ENCODE peak calls at places on chromosome 1, in four cellular contexts. One of them, this sample, is unnamed.

GRCh38 chr1:155064813-155065436 is 1.4 kb downstream of the EFNA4 start:
- DNase-seq in prostate gland: no peak
- DNase-seq in GM06990: no peak
- DNase-seq in omental fat pad: no peak
- DNase-seq in this sample: no peak

GRCh38 chr1:22339237-22339636 is 112.4 kb upstream of the ZBTB40 start:
- DNase-seq in omental fat pad: no peak
- DNase-seq in prostate gland: no peak
- DNase-seq in GM06990: no peak
- DNase-seq in this sample: no peak

GRCh38 chr1:55071477-55071876 is 32.1 kb downstream of the PCSK9 start:
- DNase-seq in prostate gland: no peak
- DNase-seq in GM06990: no peak
- DNase-seq in omental fat pad: no peak
- DNase-seq in this sample: no peak

GRCh38 chr1:221939598-221939997 is 197.7 kb upstream of the DUSP10 start:
- DNase-seq in prostate gland: no peak
- DNase-seq in omental fat pad: no peak
- DNase-seq in GM06990: peak
- DNase-seq in this sample: no peak

GRCh38 chr1:76491737-76492136 is 375.5 kb upstream of the ST6GALNAC5 start:
- DNase-seq in omental fat pad: no peak
- DNase-seq in GM06990: no peak
- DNase-seq in prostate gland: no peak
- DNase-seq in this sample: no peak

GRCh38 chr1:43251024-43251423 is 18.8 kb upstream of the TMEM125 start:
- DNase-seq in prostate gland: no peak
- DNase-seq in GM06990: no peak
- DNase-seq in omental fat pad: no peak
- DNase-seq in this sample: no peak

GRCh38 chr1:210340311-210340710 is 11.6 kb downstream of the HHAT start:
- DNase-seq in prostate gland: no peak
- DNase-seq in omental fat pad: no peak
- DNase-seq in GM06990: no peak
- DNase-seq in this sample: no peak

GRCh38 chr1:14067686-14068085 is 367.7 kb downstream of the PRDM2 start:
- DNase-seq in prostate gland: no peak
- DNase-seq in omental fat pad: no peak
- DNase-seq in GM06990: no peak
- DNase-seq in this sample: no peak

GRCh38 chr1:183096889-183097288 is 73.7 kb downstream of the LAMC1 start:
- DNase-seq in prostate gland: no peak
- DNase-seq in GM06990: no peak
- DNase-seq in omental fat pad: no peak
- DNase-seq in this sample: no peak

GRCh38 chr1:164765557-164765956 is 206.6 kb downstream of the PBX1 start:
- DNase-seq in GM06990: no peak
- DNase-seq in omental fat pad: no peak
- DNase-seq in prostate gland: no peak
- DNase-seq in this sample: no peak

GRCh38 chr1:206469933-206470691 is at the start of gene IKBKE:
- DNase-seq in omental fat pad: no peak
- DNase-seq in GM06990: peak
- DNase-seq in prostate gland: peak
- DNase-seq in this sample: no peak

GRCh38 chr1:181985281-181985680 is 76.2 kb downstream of the ZNF648 start:
- DNase-seq in prostate gland: no peak
- DNase-seq in omental fat pad: no peak
- DNase-seq in GM06990: no peak
- DNase-seq in this sample: no peak

GRCh38 chr1:89719502-89720306 is 86.8 kb downstream of the LRRC8C start:
- DNase-seq in omental fat pad: no peak
- DNase-seq in GM06990: peak
- DNase-seq in prostate gland: no peak
- DNase-seq in this sample: no peak

GRCh38 chr1:193634470-193634869 is 448.1 kb upstream of the B3GALT2 start:
- DNase-seq in GM06990: no peak
- DNase-seq in omental fat pad: no peak
- DNase-seq in prostate gland: no peak
- DNase-seq in this sample: no peak

GRCh38 chr1:145879775-145880174 is 5.9 kb downstream of the ANKRD35 start:
- DNase-seq in GM06990: no peak
- DNase-seq in prostate gland: no peak
- DNase-seq in omental fat pad: no peak
- DNase-seq in this sample: no peak

GRCh38 chr1:89781494-89782126 is 39.2 kb upstream of the LRRC8D start:
- DNase-seq in GM06990: peak
- DNase-seq in prostate gland: no peak
- DNase-seq in omental fat pad: no peak
- DNase-seq in this sample: no peak

GRCh38 chr1:5994713-5995621 is 2.7 kb upstream of the NPHP4 start:
- DNase-seq in GM06990: peak
- DNase-seq in omental fat pad: no peak
- DNase-seq in prostate gland: no peak
- DNase-seq in this sample: no peak

GRCh38 chr1:119327066-119327435 is 41.5 kb upstream of the HAO2 start:
- DNase-seq in prostate gland: no peak
- DNase-seq in GM06990: peak
- DNase-seq in omental fat pad: no peak
- DNase-seq in this sample: no peak

GRCh38 chr1:41598325-41598724 is 113.8 kb upstream of the EDN2 start:
- DNase-seq in omental fat pad: no peak
- DNase-seq in GM06990: no peak
- DNase-seq in prostate gland: no peak
- DNase-seq in this sample: no peak

GRCh38 chr1:245332513-245332912 is 177.7 kb downstream of the KIF26B start:
- DNase-seq in omental fat pad: no peak
- DNase-seq in prostate gland: no peak
- DNase-seq in GM06990: no peak
- DNase-seq in this sample: no peak

GRCh38 chr1:201666645-201667044 is 127.7 kb downstream of the NAV1 start:
- DNase-seq in GM06990: no peak
- DNase-seq in prostate gland: no peak
- DNase-seq in omental fat pad: no peak
- DNase-seq in this sample: no peak

GRCh38 chr1:53752281-53752680 is 13.3 kb upstream of the GLIS1 start:
- DNase-seq in GM06990: no peak
- DNase-seq in prostate gland: no peak
- DNase-seq in omental fat pad: no peak
- DNase-seq in this sample: no peak

GRCh38 chr1:202462342-202463076 is 114.0 kb downstream of the PPP1R12B start:
- DNase-seq in prostate gland: peak
- DNase-seq in GM06990: no peak
- DNase-seq in omental fat pad: no peak
- DNase-seq in this sample: no peak

GRCh38 chr1:67589519-67590233 is 95.3 kb upstream of the GADD45A start:
- DNase-seq in prostate gland: no peak
- DNase-seq in omental fat pad: no peak
- DNase-seq in GM06990: no peak
- DNase-seq in this sample: no peak

GRCh38 chr1:10625554-10625953 is 150.8 kb downstream of the PEX14 start:
- DNase-seq in GM06990: no peak
- DNase-seq in prostate gland: no peak
- DNase-seq in omental fat pad: no peak
- DNase-seq in this sample: no peak

GRCh38 chr1:118921994-118922393 is 66.1 kb downstream of the TBX15 start:
- DNase-seq in omental fat pad: no peak
- DNase-seq in GM06990: no peak
- DNase-seq in prostate gland: no peak
- DNase-seq in this sample: no peak

GRCh38 chr1:84379128-84379527 is 19.2 kb upstream of the DNASE2B start:
- DNase-seq in omental fat pad: no peak
- DNase-seq in prostate gland: no peak
- DNase-seq in GM06990: no peak
- DNase-seq in this sample: no peak

GRCh38 chr1:224617410-224618361 is 1.6 kb downstream of the CNIH3 start:
- DNase-seq in prostate gland: no peak
- DNase-seq in GM06990: no peak
- DNase-seq in omental fat pad: no peak
- DNase-seq in this sample: no peak

GRCh38 chr1:227885135-227885647 is 62.5 kb downstream of the WNT9A start:
- DNase-seq in prostate gland: no peak
- DNase-seq in omental fat pad: peak
- DNase-seq in GM06990: no peak
- DNase-seq in this sample: peak

GRCh38 chr1:10529772-10530171 is 55.0 kb downstream of the PEX14 start:
- DNase-seq in GM06990: no peak
- DNase-seq in prostate gland: no peak
- DNase-seq in omental fat pad: no peak
- DNase-seq in this sample: no peak

GRCh38 chr1:227902641-227902990 is 45.1 kb downstream of the WNT9A start:
- DNase-seq in GM06990: no peak
- DNase-seq in omental fat pad: no peak
- DNase-seq in prostate gland: no peak
- DNase-seq in this sample: no peak

GRCh38 chr1:96049759-96050409 is 671.7 kb upstream of the PTBP2 start:
- DNase-seq in GM06990: no peak
- DNase-seq in prostate gland: no peak
- DNase-seq in omental fat pad: no peak
- DNase-seq in this sample: no peak

GRCh38 chr1:182666736-182667135 is 17.7 kb downstream of the RGS8 start:
- DNase-seq in omental fat pad: no peak
- DNase-seq in GM06990: no peak
- DNase-seq in prostate gland: no peak
- DNase-seq in this sample: no peak

GRCh38 chr1:205588691-205589445 is 42.9 kb downstream of the ELK4 start:
- DNase-seq in GM06990: no peak
- DNase-seq in prostate gland: no peak
- DNase-seq in omental fat pad: no peak
- DNase-seq in this sample: peak

GRCh38 chr1:1013922-1014617 is 773 bp downstream of the ISG15 start:
- DNase-seq in omental fat pad: no peak
- DNase-seq in prostate gland: no peak
- DNase-seq in GM06990: no peak
- DNase-seq in this sample: no peak

DNA sequence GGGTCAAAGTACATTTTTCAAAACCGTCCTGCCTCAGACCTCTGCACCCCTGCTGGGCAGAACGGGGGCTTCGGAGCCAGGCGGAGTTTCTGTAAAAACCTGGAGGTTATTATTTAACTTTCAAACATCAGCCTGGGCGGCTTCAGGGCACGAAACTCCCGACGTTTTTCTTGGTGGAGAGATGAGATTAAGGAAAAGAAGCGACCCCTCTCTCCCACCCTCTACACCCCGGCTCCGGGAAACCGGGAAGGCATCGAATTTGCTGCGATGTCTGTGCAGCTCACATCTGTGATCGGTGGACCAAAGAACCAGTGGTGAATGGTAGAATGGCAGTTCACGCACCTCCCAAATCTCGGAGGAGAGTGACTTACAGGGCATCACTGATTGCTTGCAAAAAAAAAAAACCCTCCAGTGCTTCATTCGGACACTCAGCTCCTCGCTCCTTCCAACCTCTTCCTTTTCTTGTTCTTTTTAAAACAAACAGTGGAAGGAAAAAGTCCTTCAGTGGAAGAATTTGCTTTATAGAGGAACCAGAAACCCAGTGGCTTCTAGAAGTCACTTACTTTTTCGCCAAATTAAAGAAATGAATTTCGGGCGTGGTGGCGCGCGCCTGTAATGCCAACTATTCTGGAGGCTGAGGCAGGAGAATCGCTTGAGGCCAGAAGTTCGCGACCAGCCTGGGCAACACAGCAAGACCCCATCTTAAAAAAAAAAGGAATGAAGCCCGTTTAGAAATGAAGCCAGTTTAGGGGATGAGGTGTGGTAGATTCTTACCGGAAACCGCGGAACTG is 875 bp downstream of the PHACTR4 start:
- DNase-seq in prostate gland: peak
- DNase-seq in omental fat pad: no peak
- DNase-seq in GM06990: no peak
- DNase-seq in this sample: no peak
- TF ChIP-seq CTCF in prostate gland: peak
- TF ChIP-seq CTCF in omental fat pad: no peak
- TF ChIP-seq CTCF in GM06990: peak
- TF ChIP-seq CTCF in this sample: peak

DNA sequence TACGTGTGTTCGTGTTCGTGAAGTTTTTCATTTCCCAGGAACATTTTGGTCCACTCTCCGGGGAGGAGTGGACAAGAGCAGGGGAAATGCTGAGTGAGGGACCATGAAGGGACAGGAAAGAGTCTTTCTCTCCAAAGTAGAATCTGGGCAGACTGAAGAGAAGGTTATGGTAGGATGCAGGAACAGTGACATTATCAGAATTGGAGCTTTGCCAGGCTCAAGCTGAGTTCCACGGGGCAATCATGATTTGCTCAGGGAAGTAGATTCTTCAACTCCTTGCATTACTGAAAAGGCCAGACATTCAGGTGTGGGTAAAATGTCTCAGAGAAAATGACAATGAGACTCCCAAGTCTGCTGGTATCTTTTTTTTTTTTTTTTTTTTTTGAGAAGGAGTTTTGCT is 16.6 kb downstream of the ATP1A4 start:
- DNase-seq in omental fat pad: no peak
- DNase-seq in prostate gland: no peak
- DNase-seq in GM06990: no peak
- DNase-seq in this sample: no peak
- TF ChIP-seq CTCF in omental fat pad: no peak
- TF ChIP-seq CTCF in prostate gland: no peak
- TF ChIP-seq CTCF in GM06990: no peak
- TF ChIP-seq CTCF in this sample: peak

GRCh38 chr1:16905112-16905855 is 9.5 kb downstream of the RNU1-2 start:
- DNase-seq in GM06990: peak
- DNase-seq in omental fat pad: peak
- DNase-seq in prostate gland: no peak
- DNase-seq in this sample: no peak

GRCh38 chr1:16903054-16903453 is 7.3 kb downstream of the RNU1-2 start:
- DNase-seq in omental fat pad: no peak
- DNase-seq in GM06990: no peak
- DNase-seq in prostate gland: no peak
- DNase-seq in this sample: no peak

GRCh38 chr1:16904560-16905111 is 8.9 kb downstream of the RNU1-2 start:
- DNase-seq in prostate gland: peak
- DNase-seq in GM06990: peak
- DNase-seq in omental fat pad: peak
- DNase-seq in this sample: peak

GRCh38 chr1:16903458-16903796 is 7.6 kb downstream of the RNU1-2 start:
- DNase-seq in GM06990: no peak
- DNase-seq in prostate gland: no peak
- DNase-seq in omental fat pad: no peak
- DNase-seq in this sample: no peak

GRCh38 chr1:16900771-16901170 is 5.0 kb downstream of the RNU1-2 start:
- DNase-seq in GM06990: no peak
- DNase-seq in omental fat pad: no peak
- DNase-seq in prostate gland: no peak
- DNase-seq in this sample: no peak
- TF ChIP-seq CTCF in GM06990: peak
- TF ChIP-seq CTCF in omental fat pad: no peak
- TF ChIP-seq CTCF in prostate gland: no peak
- TF ChIP-seq CTCF in this sample: peak

DNA sequence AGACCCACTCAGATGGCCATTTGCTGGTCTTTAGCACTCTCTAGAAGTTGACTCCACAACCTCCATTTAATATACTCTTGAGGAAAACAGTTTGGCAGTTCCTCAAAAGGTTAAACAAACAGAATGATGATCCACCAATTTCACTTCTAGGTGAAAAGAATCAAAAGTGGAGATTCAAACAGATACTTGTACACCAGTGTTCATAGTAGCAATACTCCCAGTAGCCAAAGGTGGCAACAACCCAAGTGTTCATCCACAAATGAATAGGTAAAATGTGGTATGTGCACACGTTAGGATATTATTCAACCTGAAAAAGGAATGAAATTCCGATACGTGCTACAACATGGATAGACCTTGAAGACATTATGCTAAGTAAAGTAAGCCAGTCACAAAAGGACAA is 6.3 kb downstream of the PRCC start:
- DNase-seq in GM06990: no peak
- DNase-seq in prostate gland: no peak
- DNase-seq in omental fat pad: no peak
- DNase-seq in this sample: no peak
- TF ChIP-seq CTCF in GM06990: no peak
- TF ChIP-seq CTCF in prostate gland: no peak
- TF ChIP-seq CTCF in omental fat pad: no peak
- TF ChIP-seq CTCF in this sample: peak